ENCODE peak calls at places on chromosomes 6 and 20, in six cellular contexts. Q is MCF 10A, G is OCI-LY7, E is SK-N-SH, N is fibroblast of pulmonary artery, M is fibroblast of villous mesenchyme. Y is an unnamed sample.

GRCh38 chr6:14873132-14873531 is 372.7 kb upstream of the JARID2 start:
- DNase-seq in Q (no peak), G (no peak), E (no peak), N (no peak), M (no peak), Y (no peak)

GRCh38 chr20:50568549-50568942 is 58.4 kb downstream of the PTPN1 start:
- DNase-seq in Q (no peak), G (no peak), E (no peak), N (no peak), M (no peak), Y (no peak)

GRCh38 chr6:97459986-97460385 is 177.0 kb upstream of the MMS22L start:
- DNase-seq in Q (no peak), G (no peak), E (no peak), N (no peak), M (no peak), Y (no peak)

GRCh38 chr20:22339091-22339881 is 245.1 kb downstream of the FOXA2 start:
- DNase-seq in Q (peak), G (peak), E (peak), N (peak), M (peak), Y (peak)

GRCh38 chr6:40328376-40328987 is 258.7 kb downstream of the LRFN2 start:
- DNase-seq in Q (peak), G (peak), E (peak), N (no peak), M (no peak), Y (no peak)

GRCh38 chr6:142592876-142593275 is 291.1 kb downstream of the ADGRG6 start:
- DNase-seq in Q (no peak), G (no peak), E (no peak), N (no peak), M (no peak), Y (no peak)

GRCh38 chr6:148144917-148145521 is 197.6 kb upstream of the SASH1 start:
- DNase-seq in Q (peak), G (peak), E (peak), N (peak), M (peak), Y (peak)

GRCh38 chr6:50829898-50830439 is 11.3 kb downstream of the TFAP2B start:
- DNase-seq in Q (no peak), G (no peak), E (no peak), N (no peak), M (no peak), Y (no peak)

GRCh38 chr6:146813554-146813953 is 214.8 kb downstream of the ADGB start:
- DNase-seq in Q (no peak), G (no peak), E (no peak), N (peak), M (peak), Y (no peak)

GRCh38 chr6:8108031-8108660 is 5.8 kb upstream of the EEF1E1 start:
- DNase-seq in Q (peak), G (no peak), E (no peak), N (peak), M (peak), Y (no peak)

GRCh38 chr6:157184202-157185015 is 138.9 kb downstream of the TMEM242 start:
- DNase-seq in Q (peak), G (peak), E (peak), N (peak), M (peak), Y (peak)

GRCh38 chr6:43770417-43771209 is 602 bp downstream of the VEGFA start:
- DNase-seq in Q (peak), G (peak), E (peak), N (peak), M (peak), Y (peak)

GRCh38 chr20:61901421-61902212 is 164.1 kb downstream of the TAF4 start:
- DNase-seq in Q (no peak), G (no peak), E (no peak), N (no peak), M (peak), Y (no peak)

GRCh38 chr6:116536216-116536621 is 9.3 kb downstream of the TRAPPC3L start:
- DNase-seq in Q (peak), G (peak), E (peak), N (peak), M (peak), Y (no peak)

GRCh38 chr6:105077592-105078463 is 102.0 kb downstream of the POPDC3 start:
- DNase-seq in Q (peak), G (peak), E (peak), N (peak), M (peak), Y (no peak)
- TF ChIP-seq CTCF in Q (peak), G (peak), E (peak), N (peak), M (peak), Y (no peak)

GRCh38 chr6:106158816-106159215 is 72.7 kb downstream of the PRDM1 start:
- DNase-seq in Q (no peak), G (no peak), E (no peak), N (no peak), M (peak), Y (no peak)

GRCh38 chr6:106154326-106154725 is 68.2 kb downstream of the PRDM1 start:
- DNase-seq in Q (no peak), G (no peak), E (no peak), N (no peak), M (no peak), Y (no peak)

GRCh38 chr6:106156863-106157262 is 70.7 kb downstream of the PRDM1 start:
- DNase-seq in Q (no peak), G (no peak), E (no peak), N (no peak), M (no peak), Y (no peak)

GRCh38 chr6:106156413-106156812 is 70.3 kb downstream of the PRDM1 start:
- DNase-seq in Q (no peak), G (no peak), E (no peak), N (no peak), M (no peak), Y (no peak)

DNA sequence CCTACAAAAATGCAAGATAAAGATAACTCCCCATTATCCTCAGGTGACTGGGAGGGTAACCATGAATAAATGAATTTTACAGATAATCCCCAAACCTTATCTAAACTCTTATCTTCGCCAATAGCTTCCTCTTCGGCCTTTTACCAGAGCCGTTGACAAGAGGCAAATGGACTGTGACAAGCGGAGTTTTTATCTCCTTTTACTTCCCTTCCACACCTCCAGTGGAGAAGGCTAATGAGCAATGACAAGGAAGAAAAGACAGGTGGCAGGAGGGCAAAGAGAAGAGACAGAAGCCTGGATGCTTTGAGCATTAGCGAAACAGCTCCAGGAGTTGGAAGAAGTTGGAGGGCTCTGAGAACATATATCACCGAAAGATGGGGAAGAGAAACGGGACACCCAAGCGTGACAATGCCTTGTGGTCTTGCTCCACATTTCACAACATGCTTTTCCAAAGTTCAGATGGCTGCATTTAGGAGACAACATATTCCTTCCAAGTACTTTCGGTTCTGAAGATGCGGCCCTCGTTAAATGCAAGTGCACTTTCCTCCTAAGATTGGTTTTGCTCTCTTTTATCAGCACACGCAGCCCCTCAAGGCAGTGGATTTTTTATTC is 69.2 kb downstream of the PRDM1 start:
- DNase-seq in Q (no peak), G (no peak), E (no peak), N (no peak), M (peak), Y (no peak)
- TF ChIP-seq CTCF in Q (no peak), G (no peak), E (no peak), N (no peak), M (no peak), Y (no peak)

DNA sequence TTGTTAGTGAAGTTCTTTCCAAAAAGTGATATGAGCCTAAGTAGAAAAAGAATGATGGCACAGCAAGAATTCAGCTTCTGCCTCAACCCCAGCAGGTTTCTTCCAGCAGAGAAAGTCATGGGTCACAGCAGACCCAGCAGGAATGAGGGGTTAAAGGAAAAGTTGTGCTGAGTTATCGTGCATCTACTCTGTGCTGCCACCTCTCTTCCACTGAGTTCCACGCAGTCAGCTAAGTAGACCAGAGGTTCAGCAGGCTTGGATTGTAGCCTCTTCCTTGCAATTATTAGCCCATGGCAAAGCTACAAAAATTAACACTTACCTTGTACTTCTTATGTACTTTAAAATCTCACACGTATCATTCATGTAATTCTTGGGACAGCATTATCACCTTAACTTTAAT is 510.8 kb downstream of the PTPRT start:
- DNase-seq in Q (no peak), G (peak), E (peak), N (no peak), M (no peak), Y (no peak)
- TF ChIP-seq CTCF in Q (no peak), G (peak), E (no peak), N (no peak), M (no peak), Y (no peak)

GRCh38 chr6:165729307-165729936 is 66.4 kb upstream of the PDE10A start:
- DNase-seq in Q (peak), G (peak), E (peak), N (peak), M (peak), Y (no peak)
- TF ChIP-seq CTCF in Q (peak), G (peak), E (peak), N (peak), M (peak), Y (peak)

DNA sequence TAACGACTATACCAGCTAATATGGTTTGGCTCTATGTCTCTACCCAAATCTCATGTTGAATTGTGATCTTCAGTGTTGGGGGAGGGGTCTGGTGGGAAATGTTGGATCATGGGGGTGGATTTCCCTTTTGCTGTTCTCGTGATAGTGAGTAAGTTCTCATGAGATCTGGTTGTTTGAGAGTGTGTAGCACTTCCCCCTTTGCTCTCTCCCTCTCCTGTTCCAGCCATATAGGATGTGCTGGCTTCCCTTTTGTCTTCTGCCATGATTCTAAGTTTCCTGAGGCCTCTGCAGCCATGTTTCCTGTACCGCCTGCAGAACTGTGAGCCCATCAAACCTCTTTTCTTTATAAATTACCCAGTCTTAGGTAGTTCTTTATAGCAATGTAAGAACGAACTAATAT is 61.8 kb upstream of the NEDD9 start:
- DNase-seq in Q (no peak), G (no peak), E (no peak), N (no peak), M (no peak), Y (no peak)
- TF ChIP-seq CTCF in Q (no peak), G (no peak), E (no peak), N (no peak), M (no peak), Y (no peak)

GRCh38 chr6:166456360-166457156 is 73.8 kb upstream of the MPC1 start:
- DNase-seq in Q (peak), G (peak), E (no peak), N (peak), M (peak), Y (no peak)
- TF ChIP-seq CTCF in Q (no peak), G (peak), E (peak), N (peak), M (peak), Y (no peak)

Y was measured in ovary.